ENCODE peak calls at places on chromosome 14, in four cellular contexts. One of them, this sample, is unnamed.

GRCh38 chr14:104889374-104889755 is 24.3 kb downstream of the CEP170B start:
- DNase-seq in IMR-90: no peak
- DNase-seq in cardiac fibroblast: no peak
- DNase-seq in stomach: no peak
- DNase-seq in this sample: no peak

GRCh38 chr14:88470542-88471440 is 84.0 kb downstream of the PTPN21 start:
- DNase-seq in cardiac fibroblast: peak
- DNase-seq in IMR-90: peak
- DNase-seq in stomach: no peak
- DNase-seq in this sample: no peak

GRCh38 chr14:64768401-64769095 is 64.3 kb downstream of the PLEKHG3 start:
- DNase-seq in cardiac fibroblast: no peak
- DNase-seq in stomach: no peak
- DNase-seq in IMR-90: no peak
- DNase-seq in this sample: no peak

GRCh38 chr14:49687942-49688700 is at the start of gene POLE2:
- DNase-seq in cardiac fibroblast: peak
- DNase-seq in stomach: peak
- DNase-seq in IMR-90: peak
- DNase-seq in this sample: peak

GRCh38 chr14:101192661-101193000 is 289.1 kb upstream of the RTL1 start:
- DNase-seq in stomach: peak
- DNase-seq in cardiac fibroblast: no peak
- DNase-seq in IMR-90: no peak
- DNase-seq in this sample: no peak

GRCh38 chr14:79473676-79474075 is 737.6 kb downstream of the DIO2 start:
- DNase-seq in IMR-90: no peak
- DNase-seq in stomach: no peak
- DNase-seq in cardiac fibroblast: no peak
- DNase-seq in this sample: no peak

GRCh38 chr14:34750233-34750632 is 35.8 kb upstream of the CFL2 start:
- DNase-seq in cardiac fibroblast: peak
- DNase-seq in stomach: no peak
- DNase-seq in IMR-90: no peak
- DNase-seq in this sample: no peak

GRCh38 chr14:53151867-53152626 is 1.1 kb downstream of the DDHD1 start:
- DNase-seq in IMR-90: peak
- DNase-seq in stomach: peak
- DNase-seq in cardiac fibroblast: peak
- DNase-seq in this sample: peak

GRCh38 chr14:105166571-105167302 is 1.8 kb downstream of the JAG2 start:
- DNase-seq in stomach: no peak
- DNase-seq in cardiac fibroblast: no peak
- DNase-seq in IMR-90: no peak
- DNase-seq in this sample: no peak

GRCh38 chr14:21634840-21635239 is at the start of gene OR10G2:
- DNase-seq in stomach: no peak
- DNase-seq in IMR-90: no peak
- DNase-seq in cardiac fibroblast: no peak
- DNase-seq in this sample: no peak

GRCh38 chr14:89521988-89522387 is 105.0 kb upstream of the FOXN3 start:
- DNase-seq in cardiac fibroblast: no peak
- DNase-seq in IMR-90: no peak
- DNase-seq in stomach: no peak
- DNase-seq in this sample: no peak

GRCh38 chr14:31596691-31597090 is 35.5 kb downstream of the NUBPL start:
- DNase-seq in stomach: no peak
- DNase-seq in cardiac fibroblast: no peak
- DNase-seq in IMR-90: peak
- DNase-seq in this sample: peak

GRCh38 chr14:24282736-24283135 is 11.3 kb upstream of the RABGGTA start:
- DNase-seq in IMR-90: no peak
- DNase-seq in stomach: no peak
- DNase-seq in cardiac fibroblast: no peak
- DNase-seq in this sample: no peak

GRCh38 chr14:96053600-96054381 is 14.6 kb downstream of the C14orf132 start:
- DNase-seq in stomach: no peak
- DNase-seq in cardiac fibroblast: peak
- DNase-seq in IMR-90: peak
- DNase-seq in this sample: peak

GRCh38 chr14:101402936-101403660 is 158.2 kb upstream of the DIO3 start:
- DNase-seq in IMR-90: no peak
- DNase-seq in stomach: no peak
- DNase-seq in cardiac fibroblast: peak
- DNase-seq in this sample: peak

GRCh38 chr14:92460916-92461579 is 52.5 kb upstream of the RIN3 start:
- DNase-seq in IMR-90: peak
- DNase-seq in cardiac fibroblast: peak
- DNase-seq in stomach: peak
- DNase-seq in this sample: peak

GRCh38 chr14:25411933-25412757 is 362.2 kb upstream of the STXBP6 start:
- DNase-seq in IMR-90: no peak
- DNase-seq in stomach: no peak
- DNase-seq in cardiac fibroblast: peak
- DNase-seq in this sample: peak

GRCh38 chr14:26849514-26849913 is 251.7 kb upstream of the NOVA1 start:
- DNase-seq in cardiac fibroblast: no peak
- DNase-seq in IMR-90: no peak
- DNase-seq in stomach: no peak
- DNase-seq in this sample: no peak

GRCh38 chr14:21921453-21921852 is 247.8 kb upstream of the OR4E1 start:
- DNase-seq in cardiac fibroblast: no peak
- DNase-seq in stomach: no peak
- DNase-seq in IMR-90: no peak
- DNase-seq in this sample: no peak

GRCh38 chr14:104688755-104689619 is at the start of gene INF2:
- DNase-seq in cardiac fibroblast: peak
- DNase-seq in IMR-90: peak
- DNase-seq in stomach: peak
- DNase-seq in this sample: peak

GRCh38 chr14:50318031-50318626 is 6.0 kb downstream of the DMAC2L start:
- DNase-seq in stomach: no peak
- DNase-seq in IMR-90: peak
- DNase-seq in cardiac fibroblast: peak
- DNase-seq in this sample: peak

GRCh38 chr14:61482348-61483206 is 161.2 kb downstream of the PRKCH start:
- DNase-seq in cardiac fibroblast: no peak
- DNase-seq in IMR-90: no peak
- DNase-seq in stomach: no peak
- DNase-seq in this sample: peak

GRCh38 chr14:23551266-23552028 is at the start of gene ZFHX2:
- DNase-seq in IMR-90: peak
- DNase-seq in stomach: peak
- DNase-seq in cardiac fibroblast: peak
- DNase-seq in this sample: no peak

GRCh38 chr14:23828001-23828400 is 125.6 kb upstream of the DHRS4 start:
- DNase-seq in IMR-90: no peak
- DNase-seq in stomach: no peak
- DNase-seq in cardiac fibroblast: no peak
- DNase-seq in this sample: peak

GRCh38 chr14:20377171-20377570 is 33.7 kb downstream of the PARP2 start:
- DNase-seq in stomach: peak
- DNase-seq in IMR-90: no peak
- DNase-seq in cardiac fibroblast: no peak
- DNase-seq in this sample: no peak

GRCh38 chr14:59359451-59360124 is 105.6 kb downstream of the GPR135 start:
- DNase-seq in stomach: no peak
- DNase-seq in IMR-90: no peak
- DNase-seq in cardiac fibroblast: no peak
- DNase-seq in this sample: no peak

GRCh38 chr14:74941676-74942097 is 13.7 kb downstream of the PGF start:
- DNase-seq in stomach: no peak
- DNase-seq in cardiac fibroblast: peak
- DNase-seq in IMR-90: peak
- DNase-seq in this sample: peak

GRCh38 chr14:105187935-105188524 is 6.9 kb upstream of the NUDT14 start:
- DNase-seq in IMR-90: no peak
- DNase-seq in stomach: peak
- DNase-seq in cardiac fibroblast: no peak
- DNase-seq in this sample: no peak

GRCh38 chr14:23153891-23154796 is 29.3 kb downstream of the SLC7A8 start:
- DNase-seq in cardiac fibroblast: peak
- DNase-seq in IMR-90: no peak
- DNase-seq in stomach: peak
- DNase-seq in this sample: peak

GRCh38 chr14:87643005-87643404 is 350.0 kb downstream of the GALC start:
- DNase-seq in IMR-90: no peak
- DNase-seq in stomach: no peak
- DNase-seq in cardiac fibroblast: no peak
- DNase-seq in this sample: no peak

GRCh38 chr14:90568405-90568804 is 171.6 kb downstream of the CALM1 start:
- DNase-seq in stomach: no peak
- DNase-seq in cardiac fibroblast: no peak
- DNase-seq in IMR-90: no peak
- DNase-seq in this sample: no peak

GRCh38 chr14:90774316-90774715 is 41.9 kb downstream of the TTC7B start:
- DNase-seq in IMR-90: no peak
- DNase-seq in stomach: no peak
- DNase-seq in cardiac fibroblast: no peak
- DNase-seq in this sample: no peak

GRCh38 chr14:104886690-104887622 is 21.9 kb downstream of the CEP170B start:
- DNase-seq in cardiac fibroblast: no peak
- DNase-seq in stomach: no peak
- DNase-seq in IMR-90: no peak
- DNase-seq in this sample: no peak

GRCh38 chr14:101069666-101070362 is 166.3 kb upstream of the RTL1 start:
- DNase-seq in stomach: peak
- DNase-seq in IMR-90: no peak
- DNase-seq in cardiac fibroblast: no peak
- DNase-seq in this sample: no peak

DNA sequence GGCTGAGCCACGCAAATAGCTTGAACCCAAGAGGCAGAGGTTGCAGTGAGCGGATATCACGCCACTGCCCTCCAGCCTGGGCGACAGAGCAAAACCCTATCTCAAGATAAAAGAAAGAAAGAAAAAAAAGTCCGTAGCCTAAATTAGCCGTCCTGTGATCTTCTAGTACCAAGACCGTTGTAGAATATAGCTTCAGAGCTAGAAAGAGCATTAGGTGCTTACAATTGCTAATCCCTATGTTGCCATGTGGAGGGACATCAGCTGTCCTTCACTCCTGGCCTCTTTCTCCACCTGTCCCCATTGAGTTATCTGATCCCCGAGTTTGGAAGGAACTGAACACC is 1.2 kb downstream of the CDKN3 start:
- DNase-seq in cardiac fibroblast: no peak
- DNase-seq in IMR-90: no peak
- DNase-seq in stomach: no peak
- DNase-seq in this sample: no peak
- H3K4me3 ChIP-seq in cardiac fibroblast: no peak
- H3K4me3 ChIP-seq in IMR-90: no peak
- H3K4me3 ChIP-seq in stomach: no peak
- H3K4me3 ChIP-seq in this sample: peak

GRCh38 chr14:97946291-97946690 is 1149.1 kb downstream of the VRK1 start:
- DNase-seq in stomach: no peak
- DNase-seq in IMR-90: no peak
- DNase-seq in cardiac fibroblast: no peak
- DNase-seq in this sample: no peak
- TF ChIP-seq CTCF in stomach: no peak
- TF ChIP-seq CTCF in IMR-90: no peak
- TF ChIP-seq CTCF in cardiac fibroblast: no peak
- TF ChIP-seq CTCF in this sample: no peak

DNA sequence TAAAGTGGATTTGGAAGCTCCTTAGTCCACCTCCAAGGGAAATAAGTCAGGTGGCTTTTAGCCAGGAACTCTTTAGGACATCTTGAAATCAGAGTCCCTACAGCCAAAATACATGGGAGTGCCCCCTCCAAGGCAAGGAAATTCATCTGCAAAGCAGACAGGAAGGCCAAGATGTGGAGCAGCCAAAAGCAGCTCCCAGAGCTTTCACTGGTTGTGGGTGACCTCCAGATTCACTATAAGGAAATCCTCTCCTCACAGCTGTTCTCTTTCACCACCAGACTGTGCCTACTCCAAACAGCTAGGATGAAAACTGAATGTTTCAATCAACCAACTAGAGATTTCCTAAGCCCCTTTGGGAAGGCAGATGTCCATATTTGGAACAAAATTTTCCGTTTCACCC is 6.7 kb downstream of the TTC9 start:
- DNase-seq in cardiac fibroblast: no peak
- DNase-seq in stomach: no peak
- DNase-seq in IMR-90: no peak
- DNase-seq in this sample: no peak
- H3K4me3 ChIP-seq in cardiac fibroblast: no peak
- H3K4me3 ChIP-seq in stomach: no peak
- H3K4me3 ChIP-seq in IMR-90: no peak
- H3K4me3 ChIP-seq in this sample: no peak

DNA sequence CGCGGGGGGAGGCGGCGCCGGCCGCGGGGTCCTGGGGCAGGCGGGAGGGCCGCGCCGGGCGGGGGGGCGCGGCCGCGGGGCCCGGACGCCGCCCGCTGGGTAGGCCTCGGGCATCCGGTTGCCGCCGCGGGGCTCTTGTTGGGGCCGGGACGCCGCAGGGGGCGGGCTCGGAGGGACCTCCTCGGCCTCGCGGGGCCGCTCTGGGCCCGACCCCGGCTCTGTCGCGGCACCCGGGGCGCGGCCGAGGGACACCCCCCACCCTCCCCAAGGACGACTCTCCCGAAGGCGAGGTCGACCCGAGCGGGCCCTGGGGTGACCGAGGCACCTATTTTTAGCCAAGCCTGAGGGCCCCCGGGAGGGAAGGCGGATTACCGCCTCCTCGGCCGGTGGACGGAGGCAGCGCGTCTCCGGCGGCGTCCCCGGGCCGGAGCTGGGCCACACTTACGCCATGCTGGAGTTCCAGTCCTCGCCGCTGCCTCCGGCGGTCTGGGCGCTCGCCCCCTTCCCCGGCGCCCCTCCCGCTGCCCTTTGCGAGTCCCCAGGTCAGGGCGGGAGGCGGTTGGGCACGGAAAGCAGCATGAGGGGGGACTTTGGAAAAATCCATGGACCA is 499 bp downstream of the KTN1 start:
- DNase-seq in IMR-90: no peak
- DNase-seq in stomach: peak
- DNase-seq in cardiac fibroblast: peak
- DNase-seq in this sample: peak
- TF ChIP-seq CTCF in IMR-90: no peak
- TF ChIP-seq CTCF in stomach: no peak
- TF ChIP-seq CTCF in cardiac fibroblast: no peak
- TF ChIP-seq CTCF in this sample: no peak

DNA sequence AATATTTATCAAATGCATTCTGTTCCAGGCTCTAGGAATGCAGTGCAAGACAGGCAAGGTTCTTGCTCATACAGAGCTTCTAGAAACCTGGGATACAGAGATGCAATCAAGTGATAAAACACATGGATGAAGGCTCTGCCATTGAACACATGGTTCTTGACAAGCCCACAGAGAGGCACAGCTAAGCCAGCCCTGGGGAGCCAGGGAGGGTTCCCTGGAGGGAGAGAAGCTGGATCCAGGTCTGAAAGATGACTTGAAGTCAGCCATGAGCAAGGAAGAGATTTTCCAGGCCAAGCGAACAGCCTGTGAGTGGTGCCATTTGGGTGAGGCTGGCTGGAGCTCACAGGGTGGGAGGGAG is 66.2 kb downstream of the IRF2BPL start:
- DNase-seq in cardiac fibroblast: no peak
- DNase-seq in stomach: no peak
- DNase-seq in IMR-90: no peak
- DNase-seq in this sample: no peak
- H3K4me3 ChIP-seq in cardiac fibroblast: no peak
- H3K4me3 ChIP-seq in stomach: peak
- H3K4me3 ChIP-seq in IMR-90: peak
- H3K4me3 ChIP-seq in this sample: peak

This sample was measured in fibroblast of villous mesenchyme.